ENCODE peak calls at places on chromosome 12, in five cellular contexts. Z, E, B, T and A are unnamed samples.

GRCh38 chr12:10031318-10031717 is 836 bp downstream of the CLEC9A start:
- DNase-seq in Z (no peak), E (no peak), B (no peak), T (no peak), A (no peak)

GRCh38 chr12:13362260-13362841 is 165.8 kb downstream of the EMP1 start:
- DNase-seq in Z (peak; percentile 21), E (peak; percentile 72), B (peak; percentile 64), T (peak; percentile 49), A (no peak)

GRCh38 chr12:72511906-72512305 is 239.7 kb downstream of the TRHDE start:
- DNase-seq in Z (no peak), E (no peak), B (no peak), T (no peak), A (no peak)

GRCh38 chr12:128474916-128475315 is 207.9 kb downstream of the TMEM132C start:
- DNase-seq in Z (no peak), E (no peak), B (no peak), T (no peak), A (no peak)

GRCh38 chr12:122121341-122122192 is 43.0 kb downstream of the MLXIP start:
- DNase-seq in Z (no peak), E (no peak), B (no peak), T (no peak), A (no peak)

GRCh38 chr12:4874671-4875070 is 35.0 kb upstream of the KCNA1 start:
- DNase-seq in Z (no peak), E (no peak), B (no peak), T (no peak), A (no peak)

GRCh38 chr12:65607271-65607880 is 216.9 kb upstream of the HMGA2 start:
- DNase-seq in Z (no peak), E (no peak), B (no peak), T (no peak), A (no peak)

GRCh38 chr12:77204055-77204454 is 138.7 kb upstream of the E2F7 start:
- DNase-seq in Z (no peak), E (no peak), B (no peak), T (peak; percentile 11), A (no peak)

GRCh38 chr12:120109570-120110267 is 6.8 kb downstream of the RAB35 start:
- DNase-seq in Z (no peak), E (no peak), B (no peak), T (no peak), A (no peak)

GRCh38 chr12:91272456-91273063 is 89.9 kb upstream of the DCN start:
- DNase-seq in Z (no peak), E (no peak), B (no peak), T (no peak), A (no peak)

GRCh38 chr12:120264511-120265202 is 873 bp downstream of the PXN start:
- DNase-seq in Z (no peak), E (no peak), B (peak; percentile 89), T (peak; percentile 95), A (peak; percentile 66)

GRCh38 chr12:65930114-65930828 is 106.0 kb downstream of the HMGA2 start:
- DNase-seq in Z (no peak), E (no peak), B (no peak), T (no peak), A (no peak)

GRCh38 chr12:7937867-7938506 is 2.0 kb upstream of the SLC2A3 start:
- DNase-seq in Z (peak; percentile 69), E (no peak), B (no peak), T (no peak), A (no peak)

GRCh38 chr12:6197996-6198395 is 2.2 kb upstream of the CD9 start:
- DNase-seq in Z (no peak), E (no peak), B (no peak), T (no peak), A (no peak)

GRCh38 chr12:130832561-130833209 is 6.4 kb downstream of the STX2 start:
- DNase-seq in Z (no peak), E (no peak), B (peak; percentile 18), T (peak; percentile 34), A (no peak)

GRCh38 chr12:1779783-1780182 is 40.6 kb upstream of the LRTM2 start:
- DNase-seq in Z (peak; percentile 45), E (no peak), B (no peak), T (no peak), A (no peak)

GRCh38 chr12:51199546-51199945 is 18.3 kb downstream of the POU6F1 start:
- DNase-seq in Z (no peak), E (no peak), B (no peak), T (no peak), A (no peak)

GRCh38 chr12:7346571-7347225 is 42.8 kb downstream of the ACSM4 start:
- DNase-seq in Z (no peak), E (no peak), B (no peak), T (no peak), A (no peak)

GRCh38 chr12:109572506-109572845 is 828 bp downstream of the MMAB start:
- DNase-seq in Z (no peak), E (no peak), B (no peak), T (no peak), A (no peak)

GRCh38 chr12:124053855-124054254 is 80.8 kb downstream of the ZNF664 start:
- DNase-seq in Z (peak; percentile 43), E (peak; percentile 85), B (no peak), T (no peak), A (no peak)

GRCh38 chr12:101745481-101745880 is 6.2 kb upstream of the SYCP3 start:
- DNase-seq in Z (no peak), E (no peak), B (no peak), T (peak; percentile 23), A (no peak)

GRCh38 chr12:29517265-29517664 is 19.8 kb upstream of the OVCH1 start:
- DNase-seq in Z (no peak), E (no peak), B (no peak), T (no peak), A (no peak)

GRCh38 chr12:79737875-79738718 is 47.3 kb upstream of the PAWR start:
- DNase-seq in Z (peak; percentile 36), E (peak; percentile 81), B (peak; percentile 75), T (peak; percentile 61), A (peak; percentile 2)

GRCh38 chr12:113926792-113927191 is 39.3 kb downstream of the RBM19 start:
- DNase-seq in Z (no peak), E (no peak), B (no peak), T (no peak), A (no peak)

GRCh38 chr12:22084852-22085251 is 38.8 kb downstream of the CMAS start:
- DNase-seq in Z (no peak), E (no peak), B (no peak), T (no peak), A (no peak)